ENCODE peak calls at places on chromosome 5, in six cellular contexts. O is aorta, B is stomach, C is upper lobe of left lung, M is T-helper 17 cell, T is AG04450. K is an unnamed sample. For H3K9me3, the result is how much of the 10 kb centered on the place peaks cover.

GRCh38 chr5:173330151-173330855 is 2.1 kb upstream of the STC2 start:
- DNase-seq in M (no peak), O (no peak), T (no peak), B (no peak), C (no peak), K (no peak)

GRCh38 chr5:78562719-78563330 is 85.7 kb downstream of the LHFPL2 start:
- DNase-seq in C (no peak), O (no peak), M (no peak), T (no peak), B (no peak), K (no peak)

GRCh38 chr5:141945511-141946024 is 12.4 kb downstream of the PCDH12 start:
- DNase-seq in B (no peak), M (no peak), C (peak), T (no peak), O (peak), K (no peak)

GRCh38 chr5:168308976-168309598 is 17.6 kb downstream of the WWC1 start:
- DNase-seq in M (no peak), O (no peak), T (no peak), C (no peak), B (no peak), K (no peak)

GRCh38 chr5:150058480-150059126 is 27.8 kb downstream of the CSF1R start:
- DNase-seq in B (no peak), M (no peak), C (no peak), T (no peak), O (no peak), K (no peak)

GRCh38 chr5:107418071-107418470 is 252.7 kb downstream of the EFNA5 start:
- DNase-seq in T (no peak), O (no peak), B (no peak), M (no peak), C (no peak), K (no peak)

GRCh38 chr5:150001660-150002493 is 1.3 kb downstream of the HMGXB3 start:
- DNase-seq in M (peak), T (no peak), B (peak), C (no peak), O (peak), K (peak)

GRCh38 chr5:89320889-89321288 is 437.9 kb upstream of the MEF2C start:
- DNase-seq in M (no peak), T (no peak), C (no peak), B (no peak), O (no peak), K (no peak)

GRCh38 chr5:57832873-57833272 is 350.3 kb upstream of the ACTBL2 start:
- DNase-seq in T (no peak), B (no peak), M (no peak), O (no peak), C (no peak), K (no peak)

GRCh38 chr5:37662362-37662761 is 177.5 kb downstream of the GDNF start:
- DNase-seq in M (no peak), T (no peak), C (no peak), O (no peak), B (no peak), K (no peak)

GRCh38 chr5:55900068-55900467 is 48.9 kb downstream of the IL31RA start:
- DNase-seq in T (no peak), M (no peak), O (no peak), B (no peak), C (no peak), K (no peak)

GRCh38 chr5:53253421-53253871 is 143.9 kb upstream of the MOCS2 start:
- DNase-seq in T (peak), M (no peak), C (no peak), O (no peak), B (no peak), K (no peak)

GRCh38 chr5:24749701-24750100 is 104.9 kb upstream of the CDH10 start:
- DNase-seq in M (no peak), B (no peak), O (no peak), T (no peak), C (no peak), K (no peak)

GRCh38 chr5:171426266-171426665 is 6.8 kb downstream of the FGF18 start:
- DNase-seq in O (no peak), M (no peak), C (no peak), T (no peak), B (peak), K (no peak)

GRCh38 chr5:58281189-58281588 is 178.7 kb downstream of the PLK2 start:
- DNase-seq in C (no peak), B (no peak), M (no peak), O (no peak), T (no peak), K (no peak)

GRCh38 chr5:53934126-53934856 is 373.9 kb downstream of the NDUFS4 start:
- DNase-seq in C (no peak), T (no peak), M (no peak), O (no peak), B (no peak), K (no peak)

GRCh38 chr5:155053482-155053881 is 39.9 kb downstream of the KIF4B start:
- DNase-seq in O (no peak), C (no peak), T (no peak), M (no peak), B (no peak), K (no peak)

GRCh38 chr5:200985-201384 is 9.7 kb downstream of the LRRC14B start:
- DNase-seq in C (no peak), B (no peak), M (no peak), O (no peak), T (no peak), K (no peak)

GRCh38 chr5:28344803-28345433 is 1306.5 kb upstream of the CDH9 start:
- DNase-seq in C (no peak), M (no peak), T (no peak), O (no peak), B (no peak), K (no peak)

GRCh38 chr5:2851895-2852294 is 100.4 kb upstream of the IRX2 start:
- DNase-seq in B (no peak), T (no peak), O (no peak), M (no peak), C (no peak), K (no peak)

GRCh38 chr5:2848634-2849033 is 97.2 kb upstream of the IRX2 start:
- DNase-seq in B (no peak), T (no peak), C (no peak), M (no peak), O (no peak), K (no peak)

GRCh38 chr5:2852446-2852845 is 101.0 kb upstream of the IRX2 start:
- DNase-seq in C (no peak), B (no peak), M (no peak), T (no peak), O (no peak), K (no peak)

GRCh38 chr5:2849429-2849828 is 98.0 kb upstream of the IRX2 start:
- DNase-seq in M (no peak), O (no peak), T (no peak), C (no peak), B (no peak), K (no peak)

GRCh38 chr5:2847608-2848007 is 96.1 kb upstream of the IRX2 start:
- DNase-seq in O (no peak), M (no peak), B (no peak), C (no peak), T (no peak), K (no peak)
- H3K9me3 ChIP-seq in O (under half), M (under half), B (under half), C (under half), T (under half), K (under half)

DNA sequence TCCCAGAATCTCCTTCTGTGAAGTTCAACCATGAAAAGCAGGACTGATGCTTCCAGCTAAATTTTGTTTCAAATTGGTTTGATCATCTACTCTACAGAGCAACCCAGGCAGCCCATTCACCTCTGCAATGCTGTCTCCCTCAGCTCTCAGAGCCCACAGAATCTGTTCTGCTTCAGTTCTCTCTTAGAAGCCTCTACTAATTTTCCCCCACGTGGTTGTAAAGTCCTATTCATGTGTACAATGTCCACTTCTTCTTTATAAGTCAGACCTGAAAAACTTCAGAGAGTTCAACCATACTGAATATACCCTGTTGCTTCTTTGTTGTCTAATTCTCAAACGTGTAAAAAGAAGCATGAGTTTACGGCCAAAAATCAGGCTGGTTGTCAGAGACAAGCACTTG is 21.3 kb upstream of the FAM13B start:
- DNase-seq in C (no peak), B (no peak), M (no peak), O (no peak), T (no peak), K (no peak)
- H3K9me3 ChIP-seq in C (under half), B (under half), M (under half), O (under half), T (under half), K (under half)

GRCh38 chr5:135476615-135477493 is 24.7 kb upstream of the TIFAB start:
- DNase-seq in O (no peak), M (no peak), C (no peak), T (no peak), B (peak), K (no peak)

GRCh38 chr5:135481387-135481786 is 29.2 kb upstream of the TIFAB start:
- DNase-seq in B (no peak), T (no peak), O (peak), C (no peak), M (no peak), K (no peak)

GRCh38 chr5:135477594-135477993 is 25.4 kb upstream of the TIFAB start:
- DNase-seq in B (no peak), C (no peak), M (no peak), O (no peak), T (no peak), K (no peak)

GRCh38 chr5:135481908-135482307 is 29.8 kb upstream of the TIFAB start:
- DNase-seq in T (no peak), C (no peak), M (no peak), O (no peak), B (no peak), K (no peak)

GRCh38 chr5:135478938-135479337 is 26.8 kb upstream of the TIFAB start:
- DNase-seq in M (no peak), T (no peak), B (no peak), C (no peak), O (no peak), K (no peak)
- H3K9me3 ChIP-seq in M (under half), T (under half), B (under half), C (under half), O (under half), K (under half)

DNA sequence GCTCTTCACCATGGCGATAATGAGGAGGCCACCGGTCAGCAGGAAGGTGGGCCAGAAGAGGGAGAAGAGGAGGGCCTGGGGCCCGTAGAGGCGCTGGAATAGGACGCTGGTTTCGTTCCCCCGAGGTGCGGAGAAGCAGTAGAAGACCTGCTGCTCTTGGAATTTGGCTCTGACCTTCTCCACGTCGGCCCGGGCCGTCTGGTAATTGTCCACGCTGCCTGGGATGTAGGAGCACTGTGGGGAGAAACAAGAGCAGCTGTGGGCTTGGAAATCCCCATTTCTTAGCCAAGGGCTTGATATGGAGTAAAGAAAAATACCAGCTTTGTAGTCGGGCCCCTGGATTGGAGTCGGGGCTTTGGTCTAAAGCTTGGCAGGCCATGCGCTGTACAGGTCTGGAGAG is 10.4 kb downstream of the KCNMB1 start:
- DNase-seq in O (no peak), T (no peak), C (no peak), M (no peak), B (no peak), K (no peak)
- H3K9me3 ChIP-seq in O (under half), T (under half), C (under half), M (under half), B (under half), K (under half)

GRCh38 chr5:179112469-179113142 is 52.4 kb downstream of the ZNF354C start:
- DNase-seq in O (no peak), M (no peak), B (peak), C (no peak), T (no peak), K (no peak)
- H3K9me3 ChIP-seq in O (under half), M (under half), B (half or more), C (under half), T (half or more), K (under half)

GRCh38 chr5:80654054-80654390 is 430 bp upstream of the MSH3 start:
- DNase-seq in C (no peak), O (no peak), T (no peak), B (no peak), M (no peak), K (no peak)

GRCh38 chr5:80654391-80655230 is at the start of the genes DHFR and MSH3:
- DNase-seq in O (peak), M (peak), C (peak), B (peak), T (peak), K (peak)

GRCh38 chr5:80653497-80653896 is 955 bp upstream of the MSH3 start:
- DNase-seq in T (no peak), O (no peak), C (no peak), B (no peak), M (no peak), K (no peak)

GRCh38 chr5:80656425-80656824 is 1.6 kb upstream of the DHFR start:
- DNase-seq in O (no peak), C (no peak), T (no peak), M (no peak), B (no peak), K (no peak)

GRCh38 chr5:80655231-80655784 is 525 bp upstream of the DHFR start:
- DNase-seq in C (no peak), T (no peak), O (no peak), B (no peak), M (no peak), K (no peak)
- H3K9me3 ChIP-seq in C (under half), T (under half), O (under half), B (under half), M (under half), K (under half)

GRCh38 chr5:181140766-181141165 is 6.6 kb upstream of the OR2V2 start:
- DNase-seq in M (no peak), B (no peak), C (no peak), T (no peak), O (no peak), K (no peak)
- H3K9me3 ChIP-seq in M (under half), B (under half), C (under half), T (under half), O (under half), K (under half)

DNA sequence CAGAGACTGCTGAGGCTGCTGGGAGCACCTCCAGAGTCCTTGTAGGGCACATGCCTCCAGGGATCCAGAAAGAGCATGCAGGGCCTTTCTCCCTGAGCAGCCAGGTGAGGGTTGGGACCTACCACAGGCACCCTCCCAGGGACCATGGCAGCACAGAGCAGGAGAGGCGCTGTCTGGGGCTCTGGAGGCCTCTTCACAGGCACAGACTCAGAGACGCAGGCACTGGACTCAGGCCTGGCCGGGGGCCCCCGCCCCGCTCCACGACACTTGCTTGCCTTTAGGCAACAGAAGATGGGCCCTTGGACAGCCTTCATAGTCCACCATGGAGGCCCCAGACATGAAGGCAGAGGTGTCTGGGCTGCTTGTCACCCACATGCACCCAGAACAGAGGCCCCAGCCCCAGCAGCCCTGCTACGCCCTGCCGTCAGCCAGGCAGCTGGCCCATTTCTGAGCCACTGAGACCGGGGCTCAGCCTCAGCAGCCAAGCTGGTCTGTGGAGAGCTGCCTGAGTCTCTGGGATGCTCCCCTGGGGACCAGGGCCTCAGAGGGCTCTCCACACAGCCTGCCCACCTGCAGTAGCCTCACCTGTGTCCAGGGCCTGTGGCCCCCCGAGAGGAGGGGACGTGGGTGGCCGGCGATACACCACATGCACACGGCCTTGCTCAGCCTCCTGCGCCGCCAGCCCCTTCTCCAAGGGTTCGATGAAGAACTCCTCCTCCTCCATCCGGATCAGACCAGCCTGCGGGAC is 72.8 kb downstream of the ADAMTS2 start:
- DNase-seq in O (peak), C (peak), M (no peak), B (no peak), T (no peak), K (no peak)
- H3K9me3 ChIP-seq in O (under half), C (under half), M (under half), B (under half), T (under half), K (under half)

GRCh38 chr5:85484982-85485574 is 1100.4 kb upstream of the EDIL3 start:
- DNase-seq in T (no peak), M (no peak), O (no peak), C (no peak), B (no peak), K (no peak)

DNA sequence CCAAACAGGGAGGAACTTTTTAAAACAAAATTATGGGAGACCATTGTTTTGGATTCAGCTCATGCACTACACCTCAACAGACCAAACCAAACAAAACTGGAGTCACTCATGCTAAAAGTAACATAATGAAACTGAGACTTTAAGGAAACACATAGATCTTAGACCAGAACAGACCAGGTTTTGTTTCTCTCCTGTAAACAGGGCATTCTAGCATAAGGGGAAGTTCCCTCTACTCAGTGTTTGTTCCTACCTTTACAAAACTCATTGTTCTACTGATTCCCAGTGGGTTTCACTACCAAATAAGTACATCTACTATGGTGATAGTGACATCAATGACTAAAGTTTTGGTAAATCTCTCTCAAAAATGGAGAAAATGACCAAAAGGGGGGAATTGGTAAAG is 1103.6 kb upstream of the EDIL3 start:
- DNase-seq in B (no peak), C (no peak), T (no peak), O (no peak), M (no peak), K (no peak)
- H3K9me3 ChIP-seq in B (under half), C (under half), T (under half), O (under half), M (under half), K (under half)